ENCODE peak calls at places on chromosomes 11 and 22, in seven cellular contexts. S is psoas muscle, O is heart right ventricle, Z is gastrocnemius medialis, R is adrenal gland, V is left lung, B is left ventricle myocardium inferior. X is an unnamed sample.

GRCh38 chr11:117200813-117201515 is 1.8 kb downstream of the TAGLN start:
- DNase-seq in Z (no peak), S (no peak), B (no peak), R (no peak), O (no peak), V (peak), X (no peak)

GRCh38 chr22:20469110-20469855 is 26.3 kb downstream of the KLHL22 start:
- DNase-seq in B (no peak), O (no peak), V (no peak), R (no peak), S (no peak), Z (no peak), X (no peak)

GRCh38 chr11:84384637-84385227 is 1098.6 kb upstream of the CCDC90B start:
- DNase-seq in B (no peak), Z (peak), O (no peak), S (peak), V (no peak), R (peak), X (peak)

GRCh38 chr22:41904450-41905410 is 10.1 kb downstream of the SHISA8 start:
- DNase-seq in Z (no peak), R (no peak), B (no peak), V (peak), S (no peak), O (no peak), X (no peak)

GRCh38 chr11:2096001-2096918 is 42.9 kb downstream of the IGF2 start:
- DNase-seq in Z (no peak), S (no peak), R (no peak), V (peak), O (no peak), B (no peak), X (no peak)

GRCh38 chr11:121800704-121801516 is 315.1 kb downstream of the BLID start:
- DNase-seq in O (no peak), R (no peak), Z (no peak), S (no peak), V (no peak), B (no peak), X (peak)

GRCh38 chr22:32558681-32559355 is 84.2 kb downstream of the FBXO7 start:
- DNase-seq in O (peak), V (peak), Z (no peak), S (peak), B (peak), R (peak), X (no peak)

GRCh38 chr11:19520681-19521080 is 192.0 kb upstream of the NAV2 start:
- DNase-seq in O (no peak), Z (no peak), S (no peak), V (no peak), B (no peak), R (no peak), X (no peak)

GRCh38 chr11:26522912-26523610 is 49.0 kb downstream of the MUC15 start:
- DNase-seq in V (no peak), B (no peak), Z (no peak), R (no peak), O (no peak), S (no peak), X (no peak)

GRCh38 chr22:44218071-44218470 is 37.3 kb downstream of the PARVG start:
- DNase-seq in O (no peak), S (no peak), R (no peak), Z (no peak), B (no peak), V (no peak), X (no peak)

GRCh38 chr11:102177974-102178631 is 67.9 kb downstream of the YAP1 start:
- DNase-seq in B (no peak), O (no peak), V (no peak), Z (no peak), R (no peak), S (no peak), X (no peak)

GRCh38 chr22:22462813-22463567 is 45.6 kb downstream of the ZNF280B start:
- DNase-seq in O (no peak), S (no peak), R (no peak), Z (no peak), V (no peak), B (no peak), X (no peak)

GRCh38 chr11:69354545-69354897 is 60.6 kb downstream of the MYEOV start:
- DNase-seq in S (no peak), O (no peak), R (no peak), Z (no peak), B (no peak), V (no peak), X (no peak)

GRCh38 chr22:50674606-50675552 is 2.3 kb downstream of the SHANK3 start:
- DNase-seq in Z (no peak), B (no peak), V (peak), S (no peak), R (peak), O (no peak), X (peak)

GRCh38 chr22:41822289-41823057 is 10.4 kb upstream of the SREBF2 start:
- DNase-seq in B (no peak), Z (no peak), O (no peak), V (no peak), S (no peak), R (no peak), X (no peak)

GRCh38 chr11:47524200-47524874 is 28.6 kb downstream of the CELF1 start:
- DNase-seq in S (no peak), O (peak), B (peak), R (no peak), Z (no peak), V (no peak), X (peak)

DNA sequence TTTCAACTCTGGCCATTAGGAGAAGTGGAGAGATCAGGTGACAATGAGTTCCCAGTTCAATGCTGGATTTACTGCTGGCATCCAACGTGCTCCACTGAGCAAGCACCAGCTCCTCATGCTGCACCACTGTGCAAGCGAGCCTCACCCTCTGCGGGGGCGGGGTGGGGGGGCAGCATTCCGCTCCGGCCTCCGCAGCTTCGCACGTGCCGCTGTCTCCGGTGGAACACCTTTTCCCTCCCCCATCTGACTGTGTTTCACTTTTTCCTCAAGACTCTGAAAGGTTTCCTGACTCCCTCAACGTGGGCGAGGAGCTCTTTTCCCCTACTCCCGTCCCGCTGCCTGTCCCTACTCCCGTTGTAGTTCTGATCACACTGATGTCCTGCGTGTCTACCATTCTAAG is 835 bp upstream of the RHOD start:
- DNase-seq in B (no peak), S (peak), V (no peak), Z (no peak), R (no peak), O (no peak), X (peak)
- H3K4me3 ChIP-seq in B (peak), S (peak), V (peak), Z (peak), R (no peak), O (peak), X (no peak)

GRCh38 chr11:65315866-65316233 is 1.2 kb downstream of the CDC42EP2 start:
- DNase-seq in Z (no peak), S (no peak), O (no peak), V (no peak), R (no peak), B (no peak), X (no peak)
- H3K27ac ChIP-seq in Z (peak), S (peak), O (peak), V (peak), R (no peak), B (peak), X (peak)

DNA sequence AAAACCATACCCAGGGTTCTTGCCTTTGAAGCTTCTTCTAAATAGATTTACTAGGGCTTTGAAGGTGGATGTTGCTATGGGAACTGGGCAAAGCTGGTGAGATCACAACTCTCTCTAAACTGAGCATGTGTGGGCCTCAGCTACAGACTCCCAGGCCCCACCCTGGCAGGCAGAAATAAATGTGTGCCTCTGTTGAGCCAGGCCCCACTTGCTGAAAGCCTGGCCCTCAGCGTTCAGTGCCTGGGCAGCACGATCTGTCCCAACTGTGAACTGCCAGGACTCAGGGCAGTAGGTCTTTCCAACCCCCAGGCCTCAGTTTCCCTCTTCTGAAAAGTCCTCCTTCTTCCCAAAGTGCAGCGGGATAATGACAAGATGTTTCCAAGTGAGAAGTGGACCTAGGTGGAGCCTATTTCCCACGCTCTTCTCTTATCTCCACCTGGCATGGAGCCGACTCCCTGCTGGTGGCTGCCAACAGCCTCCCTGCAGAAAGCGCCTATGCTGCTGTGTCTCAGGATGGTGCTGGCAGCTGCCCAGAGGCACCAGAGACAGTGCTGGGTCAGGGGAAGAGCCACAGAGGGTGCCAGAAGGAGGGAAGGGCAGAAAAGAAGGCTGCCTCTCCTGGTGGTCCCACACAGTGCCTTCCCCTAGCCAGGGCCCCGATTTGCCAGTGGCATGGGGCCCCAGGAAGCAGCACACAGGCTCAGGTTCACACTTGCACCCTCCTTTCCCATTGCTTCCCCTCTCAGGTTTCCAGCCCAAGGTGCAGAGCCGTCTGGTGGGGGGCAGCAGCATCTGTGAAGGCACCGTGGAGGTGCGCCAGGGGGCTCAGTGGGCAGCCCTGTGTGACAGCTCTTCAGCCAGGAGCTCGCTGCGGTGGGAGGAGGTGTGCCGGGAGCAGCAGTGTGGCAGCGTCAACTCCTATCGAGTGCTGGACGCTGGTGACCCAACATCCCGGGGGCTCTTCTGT is 18.9 kb downstream of the CD5 start:
- DNase-seq in B (peak), R (peak), S (no peak), Z (no peak), V (no peak), O (peak), X (peak)
- H3K4me3 ChIP-seq in B (no peak), R (no peak), S (no peak), Z (no peak), V (no peak), O (no peak), X (no peak)

GRCh38 chr11:73162196-73162740 is 20.1 kb upstream of the FCHSD2 start:
- DNase-seq in B (no peak), Z (no peak), V (no peak), R (no peak), S (no peak), O (no peak), X (no peak)

GRCh38 chr11:73164803-73165542 is 22.9 kb upstream of the FCHSD2 start:
- DNase-seq in R (no peak), Z (no peak), V (no peak), B (no peak), O (no peak), S (no peak), X (no peak)

GRCh38 chr11:73159981-73160777 is 18.1 kb upstream of the FCHSD2 start:
- DNase-seq in Z (no peak), B (no peak), V (no peak), R (no peak), O (no peak), S (no peak), X (no peak)

GRCh38 chr11:73167555-73167954 is 25.4 kb upstream of the FCHSD2 start:
- DNase-seq in Z (no peak), S (no peak), O (no peak), R (no peak), B (no peak), V (no peak), X (no peak)

GRCh38 chr11:73163638-73164174 is 21.6 kb upstream of the FCHSD2 start:
- DNase-seq in S (no peak), R (no peak), V (no peak), B (no peak), O (no peak), Z (no peak), X (no peak)
- H3K27ac ChIP-seq in S (no peak), R (no peak), V (no peak), B (peak), O (no peak), Z (no peak), X (no peak)

DNA sequence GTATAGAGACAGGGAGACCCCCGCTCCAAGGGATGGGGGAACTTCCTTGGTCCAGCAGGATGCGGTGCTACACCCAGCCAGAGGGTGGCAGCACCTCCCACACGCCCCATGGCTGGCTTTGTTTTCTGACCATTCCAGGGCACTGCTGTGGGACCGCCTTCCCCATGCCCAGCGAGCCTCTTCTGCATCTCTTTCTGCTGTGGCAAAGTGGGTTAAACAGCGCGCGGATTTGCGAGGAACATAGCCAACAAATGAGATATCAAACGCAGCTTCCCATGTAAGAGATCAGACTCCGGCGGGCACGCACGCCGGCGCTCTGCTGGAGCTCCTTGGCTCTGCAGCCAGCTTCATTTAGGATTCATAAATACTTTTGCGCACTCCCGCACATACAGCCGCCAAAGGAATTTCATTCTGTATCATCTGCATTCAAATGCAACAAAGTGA is 485.8 kb upstream of the CADM1 start:
- DNase-seq in O (peak), V (peak), Z (no peak), R (no peak), B (no peak), S (no peak), X (no peak)
- H3K4me3 ChIP-seq in O (no peak), V (no peak), Z (no peak), R (no peak), B (peak), S (no peak), X (no peak)

GRCh38 chr11:71999813-72000590 is 1.3 kb downstream of the IL18BP start:
- DNase-seq in V (no peak), S (no peak), O (no peak), Z (no peak), B (no peak), R (peak), X (no peak)
- H3K27ac ChIP-seq in V (peak), S (peak), O (no peak), Z (peak), B (peak), R (peak), X (peak)

DNA sequence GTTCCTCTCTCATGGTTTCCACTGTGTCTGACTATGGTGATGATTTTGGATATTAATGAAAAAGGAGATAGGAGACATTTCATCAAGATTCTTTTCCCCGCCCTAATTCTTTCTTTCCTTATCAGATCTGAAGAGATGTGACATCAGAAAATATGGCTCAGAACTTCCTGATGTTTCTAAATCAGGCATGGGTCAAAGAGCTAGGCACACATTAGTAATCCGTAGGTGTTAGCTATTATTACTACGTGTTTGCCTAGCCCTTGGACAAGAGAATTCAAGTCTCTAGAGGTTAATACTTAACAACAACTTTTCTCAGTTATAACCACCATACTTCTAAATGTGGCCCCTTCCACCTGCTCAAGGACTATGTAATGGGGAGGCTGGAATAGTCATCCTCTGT is 5.8 kb downstream of the JOSD1 start:
- DNase-seq in V (no peak), S (no peak), B (no peak), Z (no peak), R (no peak), O (no peak), X (no peak)
- H3K4me3 ChIP-seq in V (no peak), S (no peak), B (no peak), Z (no peak), R (no peak), O (no peak), X (no peak)